ENCODE peak calls at places on chromosome 10, in seven cellular contexts. W is WTC11, F is HEK293T, S is smooth muscle cell of the brain vasculature, D is cardiac fibroblast, I is ovary, Q is natural killer cell. Z is an unnamed sample.

GRCh38 chr10:1515780-1516491 is 221.4 kb downstream of the ADARB2 start:
- DNase-seq in W (no peak), F (no peak), S (no peak), D (no peak), I (no peak), Q (no peak), Z (no peak)

GRCh38 chr10:24826022-24826421 is 102.3 kb upstream of the ARHGAP21 start:
- DNase-seq in W (no peak), F (no peak), S (no peak), D (peak; percentile 81), I (no peak), Q (no peak), Z (peak; percentile 76)

GRCh38 chr10:111872591-111872990 is 311.0 kb downstream of the GPAM start:
- DNase-seq in W (no peak), F (no peak), S (no peak), D (no peak), I (no peak), Q (no peak), Z (no peak)

GRCh38 chr10:93068411-93069244 is 5.1 kb upstream of the CYP26A1 start:
- DNase-seq in W (peak; percentile 74), F (no peak), S (no peak), D (peak; percentile 33), I (no peak), Q (no peak), Z (peak; percentile 50)

GRCh38 chr10:28242560-28243204 is 60.2 kb downstream of the MPP7 start:
- DNase-seq in W (no peak), F (no peak), S (no peak), D (no peak), I (no peak), Q (no peak), Z (no peak)

GRCh38 chr10:101749033-101749432 is 26.9 kb downstream of the FGF8 start:
- DNase-seq in W (peak; percentile 57), F (peak; percentile 68), S (no peak), D (peak; percentile 6), I (no peak), Q (no peak), Z (no peak)

GRCh38 chr10:71262027-71262426 is 49.7 kb downstream of the UNC5B start:
- DNase-seq in W (no peak), F (no peak), S (no peak), D (no peak), I (no peak), Q (no peak), Z (no peak)

GRCh38 chr10:97149065-97149680 is 36.6 kb downstream of the SLIT1 start:
- DNase-seq in W (no peak), F (no peak), S (no peak), D (no peak), I (no peak), Q (no peak), Z (no peak)

GRCh38 chr10:102801496-102801895 is 35.7 kb downstream of the CYP17A1 start:
- DNase-seq in W (no peak), F (no peak), S (no peak), D (peak; percentile 58), I (no peak), Q (no peak), Z (no peak)

GRCh38 chr10:99429521-99430095 is 816 bp downstream of the GOT1 start:
- DNase-seq in W (no peak), F (no peak), S (no peak), D (no peak), I (no peak), Q (no peak), Z (no peak)

GRCh38 chr10:2278391-2278790 is 541.1 kb upstream of the ADARB2 start:
- DNase-seq in W (no peak), F (no peak), S (no peak), D (no peak), I (no peak), Q (no peak), Z (no peak)

GRCh38 chr10:46537309-46537708 is 19.1 kb downstream of the GPRIN2 start:
- DNase-seq in W (peak; percentile 28), F (no peak), S (no peak), D (no peak), I (no peak), Q (no peak), Z (no peak)

GRCh38 chr10:15719062-15719898 is 442 bp downstream of the ITGA8 start:
- DNase-seq in W (peak; percentile 47), F (peak; percentile 37), S (no peak), D (no peak), I (peak; percentile 45), Q (no peak), Z (peak; percentile 37)

GRCh38 chr10:48417374-48417773 is 110.9 kb downstream of the MAPK8 start:
- DNase-seq in W (no peak), F (no peak), S (no peak), D (no peak), I (no peak), Q (no peak), Z (no peak)

GRCh38 chr10:48287417-48288391 is 13.2 kb upstream of the FRMPD2 start:
- DNase-seq in W (no peak), F (no peak), S (no peak), D (peak; percentile 5), I (no peak), Q (no peak), Z (no peak)

GRCh38 chr10:12431453-12432101 is 82.2 kb downstream of the CAMK1D start:
- DNase-seq in W (no peak), F (no peak), S (no peak), D (no peak), I (no peak), Q (no peak), Z (no peak)

GRCh38 chr10:110824152-110824441 is 47.6 kb upstream of the PDCD4 start:
- DNase-seq in W (no peak), F (no peak), S (no peak), D (no peak), I (no peak), Q (no peak), Z (no peak)

GRCh38 chr10:31745612-31746376 is 182.8 kb downstream of the ARHGAP12 start:
- DNase-seq in W (no peak), F (no peak), S (no peak), D (peak; percentile 65), I (no peak), Q (no peak), Z (peak; percentile 92)

GRCh38 chr10:78408671-78409472 is 375.2 kb downstream of the RPS24 start:
- DNase-seq in W (peak; percentile 25), F (no peak), S (no peak), D (peak; percentile 91), I (peak; percentile 77), Q (no peak), Z (peak; percentile 43)

GRCh38 chr10:91335147-91335546 is 75.0 kb upstream of the HECTD2 start:
- DNase-seq in W (peak; percentile 21), F (no peak), S (no peak), D (no peak), I (no peak), Q (no peak), Z (no peak)

GRCh38 chr10:50739618-50740350 is at the start of gene ASAH2B:
- DNase-seq in W (peak; percentile 76), F (peak; percentile 66), S (peak; percentile 57), D (peak; percentile 80), I (peak; percentile 84), Q (peak; percentile 48), Z (peak; percentile 88)

GRCh38 chr10:108090476-108091215 is 926.1 kb upstream of the SORCS1 start:
- DNase-seq in W (no peak), F (no peak), S (no peak), D (no peak), I (no peak), Q (no peak), Z (no peak)

GRCh38 chr10:21552638-21553037 is 18.6 kb downstream of the MLLT10 start:
- DNase-seq in W (no peak), F (no peak), S (no peak), D (no peak), I (no peak), Q (no peak), Z (no peak)

GRCh38 chr10:5584895-5585516 is 60.2 kb downstream of the CALML3 start:
- DNase-seq in W (no peak), F (no peak), S (no peak), D (peak; percentile 33), I (no peak), Q (no peak), Z (peak; percentile 90)

GRCh38 chr10:115171392-115171960 is 78.3 kb downstream of the ATRNL1 start:
- DNase-seq in W (no peak), F (peak; percentile 14), S (no peak), D (peak; percentile 18), I (no peak), Q (no peak), Z (peak; percentile 22)

GRCh38 chr10:13439771-13440708 is 88.8 kb downstream of the BEND7 start:
- DNase-seq in W (peak; percentile 79), F (peak; percentile 88), S (no peak), D (peak; percentile 38), I (peak; percentile 57), Q (peak; percentile 38), Z (peak; percentile 29)

GRCh38 chr10:13536674-13537366 is 8.0 kb upstream of the BEND7 start:
- DNase-seq in W (peak; percentile 83), F (peak; percentile 85), S (peak; percentile 12), D (peak; percentile 56), I (no peak), Q (no peak), Z (peak; percentile 35)

GRCh38 chr10:122234416-122234815 is 36.7 kb upstream of the BTBD16 start:
- DNase-seq in W (no peak), F (no peak), S (no peak), D (no peak), I (no peak), Q (no peak), Z (no peak)

GRCh38 chr10:7477538-7478334 is 66.9 kb upstream of the SFMBT2 start:
- DNase-seq in W (no peak), F (no peak), S (no peak), D (no peak), I (no peak), Q (no peak), Z (no peak)

GRCh38 chr10:33071857-33072256 is 113.8 kb upstream of the ITGB1 start:
- DNase-seq in W (no peak), F (no peak), S (no peak), D (no peak), I (no peak), Q (no peak), Z (no peak)

GRCh38 chr10:43708256-43708655 is 59.6 kb upstream of the ZNF32 start:
- DNase-seq in W (no peak), F (no peak), S (no peak), D (no peak), I (no peak), Q (no peak), Z (no peak)

GRCh38 chr10:6612371-6612770 is 32.3 kb upstream of the PRKCQ start:
- DNase-seq in W (no peak), F (no peak), S (no peak), D (no peak), I (no peak), Q (no peak), Z (no peak)

GRCh38 chr10:115871855-115872254 is 401.2 kb downstream of the GFRA1 start:
- DNase-seq in W (no peak), F (no peak), S (no peak), D (no peak), I (no peak), Q (no peak), Z (no peak)

GRCh38 chr10:128463991-128464755 is 337.9 kb upstream of the MKI67 start:
- DNase-seq in W (no peak), F (no peak), S (no peak), D (peak; percentile 14), I (no peak), Q (no peak), Z (peak; percentile 13)

GRCh38 chr10:78656815-78657621 is 411.7 kb upstream of the ZMIZ1 start:
- DNase-seq in W (no peak), F (no peak), S (no peak), D (no peak), I (no peak), Q (no peak), Z (peak; percentile 28)

GRCh38 chr10:101468159-101468558 is 114.2 kb downstream of the BTRC start:
- DNase-seq in W (no peak), F (no peak), S (no peak), D (no peak), I (no peak), Q (no peak), Z (no peak)